ENCODE peak calls at places on chromosome 11, in five cellular contexts. I is fibroblast of pulmonary artery, H is PC-9, L is prostate gland, V is cardiac fibroblast. X is an unnamed sample.

GRCh38 chr11:65992056-65992455 is 9.9 kb downstream of the EIF1AD start:
- DNase-seq in I (no peak), H (no peak), L (no peak), V (no peak), X (no peak)

GRCh38 chr11:66366844-66367477 is 4.6 kb downstream of the SLC29A2 start:
- DNase-seq in I (no peak), H (no peak), L (no peak), V (no peak), X (no peak)

GRCh38 chr11:69439127-69439526 is 42.3 kb upstream of the LINC01488 start:
- DNase-seq in I (no peak), H (no peak), L (no peak), V (no peak), X (no peak)

GRCh38 chr11:24422371-24422770 is 74.5 kb upstream of the LUZP2 start:
- DNase-seq in I (peak), H (no peak), L (no peak), V (peak), X (no peak)

GRCh38 chr11:17700991-17701390 is 18.4 kb upstream of the MYOD1 start:
- DNase-seq in I (no peak), H (no peak), L (no peak), V (no peak), X (peak)

GRCh38 chr11:130629039-130629438 is 180.6 kb downstream of the ADAMTS15 start:
- DNase-seq in I (no peak), H (no peak), L (no peak), V (no peak), X (peak)

GRCh38 chr11:40118780-40119179 is 1340.7 kb downstream of the LRRC4C start:
- DNase-seq in I (no peak), H (no peak), L (no peak), V (no peak), X (no peak)

GRCh38 chr11:125069796-125070195 is 6.7 kb downstream of the SLC37A2 start:
- DNase-seq in I (peak), H (no peak), L (no peak), V (no peak), X (peak)

GRCh38 chr11:72918825-72919224 is 104.6 kb downstream of the ATG16L2 start:
- DNase-seq in I (no peak), H (no peak), L (no peak), V (no peak), X (no peak)

GRCh38 chr11:47565340-47566165 is at the start of gene PTPMT1:
- DNase-seq in I (peak), H (peak), L (peak), V (peak), X (peak)

GRCh38 chr11:77602385-77603105 is 12.8 kb downstream of the AQP11 start:
- DNase-seq in I (peak), H (peak), L (no peak), V (peak), X (peak)

GRCh38 chr11:44309483-44310197 is at the start of gene ALX4:
- DNase-seq in I (no peak), H (no peak), L (no peak), V (peak), X (peak)

GRCh38 chr11:35367491-35367890 is 51.9 kb downstream of the SLC1A2 start:
- DNase-seq in I (peak), H (no peak), L (no peak), V (peak), X (peak)

GRCh38 chr11:132999519-132999918 is 532.8 kb downstream of the OPCML start:
- DNase-seq in I (no peak), H (no peak), L (no peak), V (no peak), X (no peak)

GRCh38 chr11:31114437-31114836 is 255.1 kb downstream of the DCDC1 start:
- DNase-seq in I (no peak), H (no peak), L (peak), V (no peak), X (no peak)

GRCh38 chr11:93031386-93031785 is 61.9 kb downstream of the MTNR1B start:
- DNase-seq in I (peak), H (no peak), L (no peak), V (peak), X (peak)

GRCh38 chr11:134063991-134064747 is 4.7 kb upstream of the JAM3 start:
- DNase-seq in I (no peak), H (no peak), L (no peak), V (no peak), X (no peak)

GRCh38 chr11:86816251-86816726 is 15.9 kb downstream of the PRSS23 start:
- DNase-seq in I (peak), H (peak), L (no peak), V (peak), X (no peak)

GRCh38 chr11:58068640-58069039 is 37.9 kb downstream of the OR6Q1 start:
- DNase-seq in I (no peak), H (no peak), L (no peak), V (no peak), X (no peak)

GRCh38 chr11:86218125-86219081 is 26.1 kb upstream of the EED start:
- DNase-seq in I (peak), H (peak), L (peak), V (peak), X (peak)

GRCh38 chr11:65434667-65435179 is 12.1 kb downstream of the NEAT1 start:
- DNase-seq in I (peak), H (no peak), L (no peak), V (peak), X (no peak)

GRCh38 chr11:76550781-76551180 is 106.0 kb downstream of the EMSY start:
- DNase-seq in I (no peak), H (no peak), L (no peak), V (peak), X (no peak)

GRCh38 chr11:21552910-21553309 is 640.0 kb upstream of the ANO5 start:
- DNase-seq in I (no peak), H (peak), L (no peak), V (no peak), X (no peak)

GRCh38 chr11:106986261-106986660 is 32.0 kb downstream of the GUCY1A2 start:
- DNase-seq in I (peak), H (no peak), L (no peak), V (peak), X (peak)

GRCh38 chr11:132028380-132029240 is 658.2 kb downstream of the NTM start:
- DNase-seq in I (peak), H (no peak), L (no peak), V (peak), X (peak)

GRCh38 chr11:72378704-72379383 is 55.5 kb downstream of the CLPB start:
- DNase-seq in I (peak), H (no peak), L (no peak), V (peak), X (no peak)

GRCh38 chr11:315516-315994 is 1.7 kb downstream of the IFITM1 start:
- DNase-seq in I (no peak), H (no peak), L (no peak), V (no peak), X (no peak)

GRCh38 chr11:312092-312816 is 1.6 kb upstream of the IFITM1 start:
- DNase-seq in I (peak), H (no peak), L (no peak), V (no peak), X (no peak)

GRCh38 chr11:315051-315481 is 1.2 kb downstream of the IFITM1 start:
- DNase-seq in I (no peak), H (no peak), L (no peak), V (no peak), X (no peak)

GRCh38 chr11:313304-313786 is 495 bp upstream of the IFITM1 start:
- DNase-seq in I (no peak), H (no peak), L (no peak), V (no peak), X (no peak)

GRCh38 chr11:313787-314547 is at the start of gene IFITM1:
- DNase-seq in I (peak), H (no peak), L (peak), V (peak), X (peak)
- H3K4me3 ChIP-seq in I (peak), H (no peak), L (peak), V (peak), X (peak)

DNA sequence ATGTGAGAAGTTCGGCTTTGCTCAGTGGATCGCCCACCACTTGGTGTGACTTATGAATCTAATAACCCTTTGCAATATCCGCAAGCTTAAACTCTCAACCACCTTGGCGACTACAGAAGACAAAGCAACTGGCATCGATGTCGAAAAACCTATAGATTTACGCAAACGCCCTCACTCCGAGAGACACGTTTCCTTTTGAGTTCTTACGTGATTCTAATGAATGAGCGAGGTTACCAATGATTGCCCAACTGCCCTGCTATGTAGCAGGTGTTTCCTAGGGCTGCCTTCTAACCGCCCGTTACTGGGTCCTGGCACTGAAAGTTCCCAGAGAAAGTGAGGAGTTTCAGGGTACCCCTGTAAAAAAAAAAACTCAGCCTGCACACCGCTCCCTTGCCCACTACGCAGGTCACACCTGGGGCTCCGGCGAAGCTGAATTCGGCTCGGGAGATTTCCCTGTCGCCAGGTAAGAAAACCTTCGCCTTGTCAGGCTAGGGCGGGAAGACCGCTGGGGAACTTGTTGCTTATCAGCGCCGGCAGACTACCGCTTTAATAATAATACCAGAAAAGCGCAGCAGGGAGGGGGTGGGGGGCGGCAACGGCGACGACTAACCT is 21.4 kb upstream of the BDNF start:
- DNase-seq in I (no peak), H (no peak), L (no peak), V (no peak), X (no peak)
- H3K4me3 ChIP-seq in I (peak), H (no peak), L (no peak), V (peak), X (peak)

GRCh38 chr11:2862395-2862949 is 23.1 kb downstream of the CDKN1C start:
- DNase-seq in I (no peak), H (no peak), L (no peak), V (no peak), X (no peak)
- H3K4me3 ChIP-seq in I (no peak), H (no peak), L (peak), V (no peak), X (no peak)

DNA sequence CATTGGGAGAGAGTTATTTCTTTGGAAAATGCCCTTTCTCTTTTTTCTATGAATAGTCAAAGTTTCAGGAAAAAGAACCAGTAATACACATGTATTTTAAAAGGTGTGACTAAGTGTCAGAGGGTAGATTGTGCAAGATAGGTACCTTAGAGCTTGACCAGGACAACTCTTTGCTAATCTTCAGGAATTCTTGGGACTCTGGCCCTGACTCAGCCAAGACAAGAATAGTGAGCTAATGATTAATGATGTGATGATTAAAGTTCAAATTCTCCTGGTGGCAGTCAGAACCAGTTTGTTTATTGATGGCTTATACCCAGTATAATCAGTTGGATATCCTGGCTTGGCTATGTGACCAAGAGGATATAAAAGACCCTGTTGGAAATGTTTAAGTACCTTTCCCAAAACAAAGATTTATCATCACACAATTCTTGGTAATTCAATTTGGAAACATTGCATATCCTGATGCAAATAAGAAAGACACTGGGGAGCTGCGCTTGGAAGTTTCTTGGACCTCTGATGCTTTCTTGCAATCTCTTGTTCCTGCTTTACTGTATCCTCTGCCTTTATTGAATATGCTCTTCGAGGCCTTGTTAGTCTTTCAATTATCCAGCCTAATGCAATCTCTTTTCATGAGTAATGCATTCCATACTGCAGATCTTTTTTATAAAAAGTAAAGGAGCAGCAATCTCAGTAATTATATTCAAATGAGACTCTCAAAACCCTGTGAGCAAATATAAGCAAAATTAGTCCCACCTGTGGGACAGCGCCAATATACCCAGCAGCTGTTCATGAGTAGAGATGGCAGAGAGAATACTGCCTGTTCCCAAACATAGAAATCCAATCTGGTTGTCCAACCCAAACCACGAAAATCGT is 48.0 kb upstream of the CEP126 start:
- DNase-seq in I (no peak), H (peak), L (no peak), V (peak), X (peak)
- H3K4me3 ChIP-seq in I (no peak), H (no peak), L (no peak), V (no peak), X (no peak)

GRCh38 chr11:46279393-46280099 is 2.1 kb downstream of the CREB3L1 start:
- DNase-seq in I (peak), H (no peak), L (peak), V (peak), X (no peak)
- H3K4me3 ChIP-seq in I (peak), H (no peak), L (peak), V (peak), X (no peak)

GRCh38 chr11:121452609-121453150 is at the start of gene SORL1-AS1:
- DNase-seq in I (no peak), H (no peak), L (no peak), V (no peak), X (peak)
- H3K4me3 ChIP-seq in I (peak), H (peak), L (peak), V (peak), X (peak)

GRCh38 chr11:120512727-120513435 is 1.3 kb downstream of the GRIK4 start:
- DNase-seq in I (no peak), H (no peak), L (no peak), V (no peak), X (no peak)

GRCh38 chr11:120509346-120510053 is 2.0 kb upstream of the GRIK4 start:
- DNase-seq in I (no peak), H (no peak), L (no peak), V (no peak), X (no peak)

GRCh38 chr11:120510406-120511115 is 987 bp upstream of the GRIK4 start:
- DNase-seq in I (no peak), H (no peak), L (no peak), V (no peak), X (no peak)

GRCh38 chr11:120511804-120512726 is 517 bp downstream of the GRIK4 start:
- DNase-seq in I (no peak), H (no peak), L (no peak), V (no peak), X (no peak)

GRCh38 chr11:120511116-120511803 is at the start of gene GRIK4:
- DNase-seq in I (peak), H (peak), L (peak), V (peak), X (peak)
- H3K4me3 ChIP-seq in I (peak), H (peak), L (peak), V (peak), X (no peak)

DNA sequence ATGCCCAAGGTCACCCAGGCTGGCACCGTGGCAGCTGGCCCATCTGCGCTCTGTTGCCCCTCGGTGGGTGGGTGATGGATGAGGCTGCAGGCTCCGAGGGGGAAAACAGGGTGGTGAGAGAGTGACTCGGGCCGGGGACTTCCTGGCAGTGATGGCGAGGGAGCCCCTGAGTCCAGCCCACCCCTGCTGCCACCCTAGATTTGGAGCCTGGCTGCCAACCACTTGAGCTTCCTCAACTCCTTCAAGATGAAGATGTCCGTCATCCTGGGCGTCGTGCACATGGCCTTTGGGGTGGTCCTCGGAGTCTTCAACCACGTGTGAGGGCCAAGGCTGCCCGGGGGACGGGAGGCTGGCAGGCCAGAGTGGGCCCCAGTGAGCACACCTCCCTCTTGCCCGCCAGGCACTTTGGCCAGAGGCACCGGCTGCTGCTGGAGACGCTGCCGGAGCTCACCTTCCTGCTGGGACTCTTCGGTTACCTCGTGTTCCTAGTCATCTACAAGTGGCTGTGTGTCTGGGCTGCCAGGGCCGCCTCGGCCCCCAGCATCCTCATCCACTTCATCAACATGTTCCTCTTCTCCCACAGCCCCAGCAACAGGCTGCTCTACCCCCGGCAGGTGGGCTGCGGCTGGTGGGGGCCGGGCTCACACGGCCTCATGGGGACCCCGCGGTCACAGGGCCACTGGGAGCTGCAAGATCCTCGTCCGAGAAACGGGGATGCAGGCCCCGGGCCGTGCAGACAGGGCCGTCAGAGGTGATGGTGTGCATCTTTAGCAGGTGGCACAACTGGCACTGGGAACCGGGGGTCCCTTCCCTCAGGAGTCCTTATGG is 10.1 kb downstream of the TCIRG1 start:
- DNase-seq in I (no peak), H (no peak), L (no peak), V (no peak), X (no peak)
- H3K4me3 ChIP-seq in I (no peak), H (no peak), L (no peak), V (no peak), X (no peak)